ENCODE peak calls at places on chromosomes 11 and 22, in five cellular contexts. B is GM13976, G is brain microvascular endothelial cell, Z is AG09319, U is osteocyte. K is an unnamed sample.

GRCh38 chr11:45233121-45233803 is 52.9 kb downstream of the SYT13 start:
- DNase-seq in B (peak; percentile 91), G (peak; percentile 57), Z (peak; percentile 5), U (no peak), K (peak; percentile 87)

GRCh38 chr22:31122532-31123291 is at the start of gene INPP5J:
- DNase-seq in B (no peak), G (peak; percentile 45), Z (no peak), U (no peak), K (no peak)

GRCh38 chr11:131827440-131827839 is 457.0 kb downstream of the NTM start:
- DNase-seq in B (no peak), G (no peak), Z (no peak), U (no peak), K (no peak)

GRCh38 chr11:2912498-2912897 is 16.7 kb downstream of the PHLDA2 start:
- DNase-seq in B (peak; percentile 39), G (peak; percentile 86), Z (no peak), U (peak; percentile 92), K (no peak)

GRCh38 chr11:2197771-2198520 is 26.3 kb upstream of the TH start:
- DNase-seq in B (no peak), G (no peak), Z (no peak), U (no peak), K (no peak)

GRCh38 chr11:66713746-66714480 is 15.1 kb downstream of the SPTBN2 start:
- DNase-seq in B (no peak), G (no peak), Z (no peak), U (no peak), K (no peak)

GRCh38 chr22:43002198-43002577 is 12.8 kb downstream of the PACSIN2 start:
- DNase-seq in B (no peak), G (peak; percentile 58), Z (no peak), U (no peak), K (no peak)

GRCh38 chr11:27075192-27075591 is 34.6 kb downstream of the BBOX1 start:
- DNase-seq in B (no peak), G (peak; percentile 49), Z (no peak), U (no peak), K (no peak)

GRCh38 chr11:120568572-120569307 is 57.2 kb downstream of the GRIK4 start:
- DNase-seq in B (no peak), G (no peak), Z (no peak), U (no peak), K (no peak)

GRCh38 chr11:120566176-120566575 is 54.6 kb downstream of the GRIK4 start:
- DNase-seq in B (no peak), G (peak; percentile 38), Z (no peak), U (no peak), K (no peak)

GRCh38 chr11:120573756-120574354 is 62.3 kb downstream of the GRIK4 start:
- DNase-seq in B (no peak), G (no peak), Z (no peak), U (no peak), K (no peak)

GRCh38 chr11:120571476-120571875 is 59.9 kb downstream of the GRIK4 start:
- DNase-seq in B (no peak), G (no peak), Z (no peak), U (no peak), K (no peak)

DNA sequence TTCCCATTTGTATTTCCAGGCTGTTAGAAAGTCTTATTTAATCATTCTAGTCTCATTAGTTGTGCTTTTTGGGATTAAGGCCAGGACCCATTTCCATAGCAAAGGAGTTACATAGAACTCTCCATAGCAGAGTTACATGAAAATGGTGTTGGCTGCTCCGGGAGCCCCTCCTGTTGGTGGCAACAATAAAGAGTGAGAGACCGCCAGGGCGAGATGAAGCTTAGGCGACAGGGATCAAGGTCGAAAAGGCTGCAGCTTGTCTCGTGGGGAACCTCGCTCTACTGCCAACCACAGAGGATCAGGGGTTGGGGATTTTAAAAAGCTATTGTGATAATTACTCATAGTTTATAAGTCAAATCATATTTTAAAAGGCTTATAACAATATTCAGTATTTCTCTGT is 58.4 kb downstream of the GRIK4 start:
- DNase-seq in B (no peak), G (no peak), Z (no peak), U (no peak), K (no peak)
- TF ChIP-seq CTCF in B (no peak), G (no peak), Z (no peak), U (no peak), K (no peak)

DNA sequence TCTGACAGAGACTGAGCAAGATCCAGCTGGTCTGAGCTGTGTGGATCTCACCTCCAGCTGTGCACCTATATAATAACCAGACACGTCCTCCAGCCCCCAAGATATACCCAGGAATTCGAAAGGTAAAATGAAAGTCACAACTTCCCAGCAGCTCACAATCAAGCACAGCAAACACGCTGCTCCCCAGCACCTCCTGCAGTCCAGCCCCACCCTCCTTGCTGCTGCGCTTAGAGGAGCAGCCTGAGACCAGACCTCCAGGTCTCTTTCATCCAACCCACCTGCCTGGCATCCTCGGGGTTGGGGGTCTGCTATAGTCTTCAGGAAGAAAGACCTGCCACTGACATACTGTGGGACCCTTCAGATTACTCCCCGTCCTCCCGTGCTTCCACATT is 3.0 kb upstream of the APOL4 start:
- DNase-seq in B (no peak), G (no peak), Z (no peak), U (no peak), K (no peak)
- TF ChIP-seq CTCF in B (no peak), G (no peak), Z (no peak), U (no peak), K (no peak)

GRCh38 chr22:29480262-29480511 is 169 bp downstream of the NEFH start:
- DNase-seq in B (no peak), G (no peak), Z (no peak), U (no peak), K (no peak)

GRCh38 chr22:29482253-29482652 is 2.2 kb downstream of the NEFH start:
- DNase-seq in B (no peak), G (no peak), Z (no peak), U (no peak), K (no peak)

GRCh38 chr22:29480512-29481264 is 670 bp downstream of the NEFH start:
- DNase-seq in B (no peak), G (no peak), Z (no peak), U (no peak), K (no peak)

GRCh38 chr22:29482726-29483125 is 2.7 kb downstream of the NEFH start:
- DNase-seq in B (no peak), G (no peak), Z (no peak), U (no peak), K (no peak)

DNA sequence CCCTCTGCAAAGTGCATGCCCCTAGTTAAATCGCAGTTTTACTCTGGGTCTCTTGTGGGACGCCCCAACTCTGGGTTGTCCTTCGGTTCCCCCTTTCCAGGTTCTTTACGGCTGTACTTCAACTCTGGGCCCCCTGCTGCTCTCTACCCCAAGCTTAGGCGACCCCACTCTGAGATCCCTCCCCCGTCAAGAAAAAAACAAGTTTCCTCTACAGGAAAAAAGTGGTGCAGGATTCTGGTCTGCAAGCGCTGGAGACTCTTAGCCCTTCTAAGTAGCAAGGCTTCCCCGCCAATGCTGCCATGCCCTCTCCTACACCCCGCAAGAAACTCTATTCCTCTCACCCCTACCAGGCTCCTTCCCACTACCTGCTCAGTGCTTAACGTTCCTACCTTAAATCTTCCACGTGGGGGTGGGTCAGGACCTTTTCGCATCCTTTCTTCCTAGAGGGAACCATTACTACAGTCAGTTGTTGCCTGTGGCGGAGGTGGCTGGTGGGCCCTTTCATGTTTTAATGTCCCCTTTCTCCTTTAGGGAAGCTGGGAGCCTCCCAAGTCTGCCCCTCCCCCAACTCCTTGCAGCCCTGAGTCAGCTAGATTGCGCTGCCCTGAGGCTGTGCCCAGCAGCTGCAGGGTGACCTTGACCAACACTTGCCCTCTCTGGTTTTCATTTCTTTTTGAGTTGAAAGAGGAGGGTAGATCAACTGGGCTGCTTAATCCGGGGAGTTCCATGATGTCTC is 1.4 kb downstream of the NEFH start:
- DNase-seq in B (no peak), G (no peak), Z (no peak), U (no peak), K (no peak)
- TF ChIP-seq CTCF in B (no peak), G (no peak), Z (no peak), U (no peak), K (no peak)

GRCh38 chr22:23774114-23774921 is 1.7 kb downstream of the MMP11 start:
- DNase-seq in B (no peak), G (no peak), Z (no peak), U (no peak), K (no peak)

GRCh38 chr22:23774922-23775436 is 2.3 kb downstream of the MMP11 start:
- DNase-seq in B (no peak), G (peak; percentile 27), Z (no peak), U (no peak), K (no peak)

GRCh38 chr22:23777776-23778575 is 5.3 kb downstream of the MMP11 start:
- DNase-seq in B (no peak), G (no peak), Z (no peak), U (no peak), K (no peak)

GRCh38 chr22:23773247-23774113 is 831 bp downstream of the MMP11 start:
- DNase-seq in B (no peak), G (no peak), Z (no peak), U (no peak), K (no peak)

GRCh38 chr22:23775779-23776375 is 3.2 kb downstream of the MMP11 start:
- DNase-seq in B (no peak), G (no peak), Z (no peak), U (no peak), K (no peak)
- TF ChIP-seq CTCF in B (no peak), G (no peak), Z (no peak), U (peak; percentile 10), K (no peak)

GRCh38 chr22:46827781-46828180 is 65.3 kb downstream of the TBC1D22A start:
- DNase-seq in B (no peak), G (no peak), Z (no peak), U (no peak), K (no peak)
- TF ChIP-seq CTCF in B (no peak), G (no peak), Z (no peak), U (no peak), K (no peak)

DNA sequence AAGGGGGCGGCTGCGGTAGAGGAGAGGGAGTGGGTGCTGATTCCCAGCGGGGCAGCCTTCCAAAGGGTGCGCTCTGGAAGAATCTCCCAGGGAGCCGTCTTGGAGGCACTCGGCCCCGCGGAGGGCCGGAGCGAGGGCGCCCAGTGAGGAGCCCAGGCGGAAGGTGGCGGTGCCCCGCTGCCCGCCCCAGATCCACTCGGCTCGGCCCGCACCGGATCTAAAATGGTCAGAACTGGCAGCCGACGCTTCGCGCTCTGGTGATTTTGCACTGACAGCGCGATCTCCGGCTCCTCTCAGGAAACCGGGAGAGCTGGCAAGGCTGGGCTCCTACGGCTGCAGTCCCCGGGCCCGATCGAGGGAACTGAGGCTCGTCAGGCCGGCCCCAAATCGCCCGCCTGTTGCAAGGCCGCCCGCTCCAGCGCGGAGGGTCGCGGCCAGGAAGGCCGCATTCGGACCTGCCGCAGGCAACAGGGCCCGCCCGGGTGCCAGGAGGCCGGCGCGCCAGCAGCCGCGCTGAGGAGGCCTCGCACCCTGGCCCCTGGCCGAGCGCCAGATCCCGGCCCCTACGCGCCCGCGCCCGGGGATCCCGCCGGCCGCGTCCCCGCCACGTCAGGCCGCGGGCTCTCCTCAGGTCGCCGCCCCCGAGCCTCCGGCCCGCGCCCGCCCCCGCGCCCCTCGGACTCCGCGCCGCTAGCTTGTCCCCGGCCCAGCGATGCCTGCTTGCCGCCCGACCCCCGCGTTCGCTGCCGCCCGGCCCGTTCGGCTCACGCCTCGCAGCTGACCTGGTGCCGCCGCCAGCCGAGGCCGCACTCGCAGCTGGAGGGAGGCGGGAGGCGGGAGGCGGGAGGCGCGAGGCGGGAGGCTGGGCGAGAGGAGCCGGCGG is at the start of gene KLHL22:
- DNase-seq in B (peak; percentile 52), G (no peak), Z (no peak), U (no peak), K (peak; percentile 48)
- TF ChIP-seq CTCF in B (no peak), G (no peak), Z (no peak), U (no peak), K (no peak)

GRCh38 chr22:40334899-40335298 is 11.4 kb upstream of the ADSL start:
- DNase-seq in B (no peak), G (no peak), Z (no peak), U (no peak), K (no peak)
- TF ChIP-seq CTCF in B (no peak), G (no peak), Z (no peak), U (no peak), K (no peak)